ENCODE peak calls at places on chromosomes 1 and 21, in five cellular contexts. X is mucosa of descending colon; L is prostate gland; A is activated T-helper 1 cell treated with anti-CD3 and anti-CD28 coated beads, Interleukin-2, amount 50 U/mL, for 16 hours; S is GM13976. E is an unnamed sample.

GRCh38 chr1:248897412-248898337 is 8.4 kb upstream of the PGBD2 start:
- DNase-seq in A (no peak), L (no peak), S (no peak), X (no peak), E (no peak)

GRCh38 chr1:182718311-182718710 is 33.9 kb upstream of the RGS8 start:
- DNase-seq in X (no peak), L (no peak), S (no peak), A (no peak), E (no peak)

GRCh38 chr21:16651956-16652355 is 860.9 kb upstream of the CXADR start:
- DNase-seq in S (no peak), A (no peak), L (no peak), X (no peak), E (no peak)

GRCh38 chr1:205144046-205144720 is 22.4 kb upstream of the RBBP5 start:
- DNase-seq in A (no peak), X (no peak), S (no peak), L (no peak), E (no peak)

GRCh38 chr1:65198095-65198494 is 50.1 kb downstream of the AK4 start:
- DNase-seq in S (no peak), X (no peak), L (no peak), A (no peak), E (no peak)

GRCh38 chr1:65791396-65791795 is 1.3 kb upstream of the PDE4B start:
- DNase-seq in S (no peak), A (no peak), L (no peak), X (no peak), E (no peak)

GRCh38 chr1:206699626-206700025 is 14.9 kb downstream of the MAPKAPK2 start:
- DNase-seq in S (no peak), A (no peak), L (no peak), X (no peak), E (no peak)

GRCh38 chr21:17435565-17436543 is 77.0 kb upstream of the CXADR start:
- DNase-seq in L (no peak), A (no peak), S (no peak), X (no peak), E (no peak)

GRCh38 chr1:36387141-36387949 is 1.6 kb upstream of the STK40 start:
- DNase-seq in X (no peak), A (no peak), S (no peak), L (no peak), E (no peak)

GRCh38 chr1:78006491-78006890 is 1.8 kb downstream of the DNAJB4 start:
- DNase-seq in X (no peak), S (no peak), A (no peak), L (no peak), E (no peak)

GRCh38 chr1:70504821-70505193 is 93.7 kb downstream of the CTH start:
- DNase-seq in X (no peak), A (no peak), S (no peak), L (no peak), E (no peak)

GRCh38 chr1:22283596-22283995 is 140.7 kb upstream of the WNT4 start:
- DNase-seq in X (no peak), A (no peak), L (no peak), S (no peak), E (no peak)

GRCh38 chr21:28193189-28193588 is 799.5 kb downstream of the LTN1 start:
- DNase-seq in X (no peak), L (no peak), A (no peak), S (no peak), E (no peak)

GRCh38 chr1:29653886-29654450 is 417.6 kb downstream of the PTPRU start:
- DNase-seq in S (no peak), X (no peak), A (no peak), L (no peak), E (no peak)

GRCh38 chr21:36124395-36124794 is 10.5 kb upstream of the CBR3 start:
- DNase-seq in A (no peak), S (no peak), X (no peak), L (no peak), E (no peak)

E was measured in lung.